ENCODE peak calls at places on chromosomes 1 and 21, in four cellular contexts. D is CD8-positive, alpha-beta memory T cell; U is mesendoderm; S is heart right ventricle. Y is an unnamed sample.

GRCh38 chr21:45323487-45324380 is 36.0 kb upstream of the POFUT2 start:
- DNase-seq in D (no peak), U (no peak), S (peak; percentile 13), Y (no peak)

GRCh38 chr1:200473698-200474371 is 64.0 kb upstream of the ZNF281 start:
- DNase-seq in D (no peak), U (no peak), S (no peak), Y (peak; percentile 47)

GRCh38 chr1:53899206-53899628 is 5.2 kb downstream of the DIO1 start:
- DNase-seq in D (no peak), U (no peak), S (peak; percentile 20), Y (no peak)

GRCh38 chr1:7608628-7609295 is 162.3 kb upstream of the VAMP3 start:
- DNase-seq in D (no peak), U (peak; percentile 99), S (no peak), Y (no peak)

GRCh38 chr1:208475951-208476824 is 232.0 kb upstream of the PLXNA2 start:
- DNase-seq in D (no peak), U (peak; percentile 89), S (no peak), Y (no peak)

GRCh38 chr1:51504806-51505525 is 14.1 kb downstream of the EPS15 start:
- DNase-seq in D (no peak), U (no peak), S (no peak), Y (peak; percentile 68)

GRCh38 chr1:8540266-8540926 is 222.5 kb downstream of the SLC45A1 start:
- DNase-seq in D (no peak), U (no peak), S (no peak), Y (no peak)

GRCh38 chr1:159172599-159173291 is 1.3 kb downstream of the CADM3 start:
- DNase-seq in D (no peak), U (peak; percentile 80), S (peak; percentile 15), Y (no peak)

GRCh38 chr1:160436975-160437374 is 36.6 kb downstream of the VANGL2 start:
- DNase-seq in D (no peak), U (no peak), S (no peak), Y (no peak)

GRCh38 chr1:7103322-7104052 is 318.2 kb downstream of the CAMTA1 start:
- DNase-seq in D (no peak), U (peak; percentile 60), S (no peak), Y (no peak)

GRCh38 chr21:34877485-34878128 is 171.5 kb downstream of the RUNX1 start:
- DNase-seq in D (no peak), U (no peak), S (no peak), Y (no peak)

GRCh38 chr1:30618335-30618747 is 105.0 kb downstream of the MATN1 start:
- DNase-seq in D (no peak), U (peak; percentile 83), S (no peak), Y (no peak)

GRCh38 chr1:63691672-63692425 is 82.0 kb upstream of the ROR1 start:
- DNase-seq in D (peak; percentile 16), U (peak; percentile 88), S (no peak), Y (no peak)

GRCh38 chr1:216847385-216848036 is 124.3 kb upstream of the ESRRG start:
- DNase-seq in D (no peak), U (no peak), S (no peak), Y (no peak)

GRCh38 chr21:46325073-46325912 is 1.3 kb downstream of the PCNT start:
- DNase-seq in D (no peak), U (peak; percentile 88), S (peak; percentile 53), Y (peak; percentile 63)

GRCh38 chr1:211650922-211651303 is 24.5 kb downstream of the NEK2 start:
- DNase-seq in D (no peak), U (no peak), S (no peak), Y (no peak)

GRCh38 chr1:56356376-56356775 is 223.0 kb downstream of the PLPP3 start:
- DNase-seq in D (no peak), U (no peak), S (no peak), Y (no peak)

GRCh38 chr1:173485401-173485800 is 8.3 kb downstream of the PRDX6 start:
- DNase-seq in D (no peak), U (no peak), S (no peak), Y (no peak)
- H3K36me3 ChIP-seq in D (peaks cover 64% of the 10 kb centered on the region), U (peaks cover 18% of the 10 kb centered on the region), S (peaks cover 100% of the 10 kb centered on the region), Y (peaks cover 18% of the 10 kb centered on the region)

GRCh38 chr1:183891158-183891557 is 86.2 kb downstream of the RGL1 start:
- DNase-seq in D (no peak), U (no peak), S (no peak), Y (no peak)

GRCh38 chr1:183892351-183892793 is 87.5 kb downstream of the RGL1 start:
- DNase-seq in D (no peak), U (no peak), S (no peak), Y (no peak)

GRCh38 chr1:183887826-183888819 is 83.2 kb downstream of the RGL1 start:
- DNase-seq in D (peak; percentile 26), U (no peak), S (no peak), Y (no peak)

GRCh38 chr1:183885142-183885735 is 80.3 kb downstream of the RGL1 start:
- DNase-seq in D (no peak), U (no peak), S (no peak), Y (no peak)

GRCh38 chr1:183889095-183889494 is 84.2 kb downstream of the RGL1 start:
- DNase-seq in D (no peak), U (no peak), S (no peak), Y (no peak)
- H3K36me3 ChIP-seq in D (no peaks in the 10 kb centered on the region), U (no peaks in the 10 kb centered on the region), S (peaks cover 84% of the 10 kb centered on the region), Y (peaks cover 8% of the 10 kb centered on the region)

DNA sequence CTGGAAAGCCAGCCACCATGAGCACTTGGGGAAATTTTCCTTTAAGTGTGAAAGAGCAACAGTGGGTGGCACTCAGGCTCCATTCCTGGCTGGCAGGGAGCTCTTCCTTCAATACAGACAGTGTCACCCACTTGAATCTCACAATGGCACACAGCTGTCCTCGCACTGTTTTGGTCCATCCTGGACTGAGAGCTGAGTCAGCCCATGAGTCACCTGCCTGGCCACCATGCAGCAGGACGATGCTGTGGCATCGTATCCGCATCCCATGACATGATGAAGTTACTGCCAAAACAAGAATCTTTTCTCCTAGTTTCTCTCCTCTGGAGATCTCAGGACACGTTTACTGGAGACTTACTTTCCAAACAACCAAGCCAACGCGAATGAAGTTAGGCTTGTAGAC is 6.0 kb downstream of the TMPRSS2 start:
- DNase-seq in D (no peak), U (no peak), S (no peak), Y (no peak)
- H3K36me3 ChIP-seq in D (no peaks in the 10 kb centered on the region), U (no peaks in the 10 kb centered on the region), S (no peaks in the 10 kb centered on the region), Y (no peaks in the 10 kb centered on the region)

GRCh38 chr1:26306290-26307221 is at the start of gene UBXN11:
- DNase-seq in D (peak; percentile 92), U (peak; percentile 99), S (peak; percentile 85), Y (peak; percentile 87)
- H3K36me3 ChIP-seq in D (no peaks in the 10 kb centered on the region), U (no peaks in the 10 kb centered on the region), S (no peaks in the 10 kb centered on the region), Y (no peaks in the 10 kb centered on the region)

GRCh38 chr1:155947292-155947691 is 5.9 kb downstream of the RXFP4 start:
- DNase-seq in D (no peak), U (no peak), S (no peak), Y (no peak)
- H3K36me3 ChIP-seq in D (peaks cover 32% of the 10 kb centered on the region), U (peaks cover 22% of the 10 kb centered on the region), S (peaks cover 70% of the 10 kb centered on the region), Y (peaks cover 37% of the 10 kb centered on the region)

GRCh38 chr1:41978986-41979385 is 60.3 kb upstream of the HIVEP3 start:
- DNase-seq in D (no peak), U (no peak), S (no peak), Y (no peak)

GRCh38 chr1:41980872-41981653 is 62.3 kb upstream of the HIVEP3 start:
- DNase-seq in D (no peak), U (peak; percentile 7), S (no peak), Y (no peak)

GRCh38 chr1:41977329-41977728 is 58.6 kb upstream of the HIVEP3 start:
- DNase-seq in D (no peak), U (no peak), S (no peak), Y (no peak)

GRCh38 chr1:41983451-41983850 is 64.7 kb upstream of the HIVEP3 start:
- DNase-seq in D (no peak), U (no peak), S (no peak), Y (no peak)

GRCh38 chr1:41981796-41982195 is 63.1 kb upstream of the HIVEP3 start:
- DNase-seq in D (no peak), U (no peak), S (no peak), Y (no peak)
- H3K36me3 ChIP-seq in D (no peaks in the 10 kb centered on the region), U (no peaks in the 10 kb centered on the region), S (no peaks in the 10 kb centered on the region), Y (no peaks in the 10 kb centered on the region)

GRCh38 chr1:19177811-19178210 is 32.3 kb downstream of the UBR4 start:
- DNase-seq in D (no peak), U (no peak), S (no peak), Y (no peak)
- H3K36me3 ChIP-seq in D (peaks cover 79% of the 10 kb centered on the region), U (peaks cover 13% of the 10 kb centered on the region), S (peaks cover 100% of the 10 kb centered on the region), Y (peaks cover 20% of the 10 kb centered on the region)